ENCODE peak calls at places on chromosomes 3 and 15, in seven cellular contexts. K is MCF 10A, R is A549, U is GM03348, O is non-pigmented ciliary epithelial cell, G is choroid plexus epithelial cell, J is Daoy. I is an unnamed sample.

GRCh38 chr15:33722005-33722672 is 246.2 kb upstream of the CHRM5 start:
- DNase-seq in K (no peak), R (no peak), U (no peak), O (peak; percentile 62), G (peak; percentile 58), J (peak; percentile 44), I (no peak)

GRCh38 chr3:71219744-71220638 is 363.5 kb downstream of the FOXP1 start:
- DNase-seq in K (no peak), R (no peak), U (no peak), O (no peak), G (no peak), J (no peak), I (no peak)

GRCh38 chr3:182596673-182597410 is 196.5 kb upstream of the ATP11B start:
- DNase-seq in K (no peak), R (no peak), U (no peak), O (no peak), G (no peak), J (no peak), I (no peak)

GRCh38 chr3:107082527-107082926 is 294.7 kb upstream of the CCDC54 start:
- DNase-seq in K (no peak), R (no peak), U (no peak), O (no peak), G (no peak), J (no peak), I (no peak)

GRCh38 chr15:68385671-68386586 is 46.0 kb downstream of the ITGA11 start:
- DNase-seq in K (no peak), R (no peak), U (no peak), O (no peak), G (no peak), J (no peak), I (no peak)

GRCh38 chr15:57878573-57878972 is 172.1 kb downstream of the POLR2M start:
- DNase-seq in K (no peak), R (no peak), U (no peak), O (no peak), G (no peak), J (no peak), I (no peak)

GRCh38 chr15:56918907-56919707 is 663 bp downstream of the TCF12 start:
- DNase-seq in K (peak; percentile 67), R (peak; percentile 59), U (peak; percentile 78), O (no peak), G (peak; percentile 64), J (peak; percentile 76), I (no peak)

GRCh38 chr3:40211579-40211978 is 97.9 kb upstream of the EIF1B start:
- DNase-seq in K (peak; percentile 74), R (no peak), U (no peak), O (no peak), G (peak; percentile 14), J (peak; percentile 21), I (no peak)

GRCh38 chr3:113166719-113167492 is 44.5 kb upstream of the BOC start:
- DNase-seq in K (peak; percentile 22), R (no peak), U (peak; percentile 79), O (peak; percentile 19), G (peak; percentile 59), J (peak; percentile 61), I (no peak)